ENCODE peak calls at places on chromosome 16, in nine cellular contexts. One of them, this sample, is unnamed.

GRCh38 chr16:1413684-1414531 is 596 bp downstream of the UNKL start:
- DNase-seq in heart right ventricle: no peak
- DNase-seq in right lobe of liver: no peak
- DNase-seq in suprapubic skin: no peak
- DNase-seq in pancreas: peak; percentile 83
- DNase-seq in CD4-positive, CD25-positive, alpha-beta regulatory T cell: peak; percentile 44
- DNase-seq in CD4-positive, alpha-beta memory T cell: peak; percentile 59
- DNase-seq in OCI-LY7: peak; percentile 81
- DNase-seq in lung: peak; percentile 55
- DNase-seq in this sample: no peak

GRCh38 chr16:61957075-61957474 is 79.2 kb downstream of the CDH8 start:
- DNase-seq in heart right ventricle: no peak
- DNase-seq in right lobe of liver: no peak
- DNase-seq in suprapubic skin: no peak
- DNase-seq in pancreas: no peak
- DNase-seq in CD4-positive, CD25-positive, alpha-beta regulatory T cell: no peak
- DNase-seq in CD4-positive, alpha-beta memory T cell: no peak
- DNase-seq in OCI-LY7: no peak
- DNase-seq in lung: no peak
- DNase-seq in this sample: no peak

GRCh38 chr16:67528870-67529638 is 425 bp downstream of the RIPOR1 start:
- DNase-seq in heart right ventricle: peak; percentile 53
- DNase-seq in right lobe of liver: peak; percentile 73
- DNase-seq in suprapubic skin: peak; percentile 80
- DNase-seq in pancreas: peak; percentile 77
- DNase-seq in CD4-positive, CD25-positive, alpha-beta regulatory T cell: no peak
- DNase-seq in CD4-positive, alpha-beta memory T cell: no peak
- DNase-seq in OCI-LY7: peak; percentile 17
- DNase-seq in lung: no peak
- DNase-seq in this sample: peak; percentile 68

GRCh38 chr16:54952195-54952594 is 21.5 kb downstream of the IRX5 start:
- DNase-seq in heart right ventricle: no peak
- DNase-seq in right lobe of liver: no peak
- DNase-seq in suprapubic skin: no peak
- DNase-seq in pancreas: no peak
- DNase-seq in CD4-positive, CD25-positive, alpha-beta regulatory T cell: no peak
- DNase-seq in CD4-positive, alpha-beta memory T cell: no peak
- DNase-seq in OCI-LY7: no peak
- DNase-seq in lung: no peak
- DNase-seq in this sample: no peak

GRCh38 chr16:80006175-80006895 is 405.8 kb upstream of the MAF start:
- DNase-seq in heart right ventricle: peak; percentile 32
- DNase-seq in right lobe of liver: no peak
- DNase-seq in suprapubic skin: no peak
- DNase-seq in pancreas: no peak
- DNase-seq in CD4-positive, CD25-positive, alpha-beta regulatory T cell: no peak
- DNase-seq in CD4-positive, alpha-beta memory T cell: no peak
- DNase-seq in OCI-LY7: no peak
- DNase-seq in lung: no peak
- DNase-seq in this sample: peak; percentile 95

GRCh38 chr16:3065069-3065741 is at the start of gene IL32:
- DNase-seq in heart right ventricle: peak; percentile 88
- DNase-seq in right lobe of liver: peak; percentile 88
- DNase-seq in suprapubic skin: no peak
- DNase-seq in pancreas: peak; percentile 82
- DNase-seq in CD4-positive, CD25-positive, alpha-beta regulatory T cell: peak; percentile 65
- DNase-seq in CD4-positive, alpha-beta memory T cell: peak; percentile 72
- DNase-seq in OCI-LY7: no peak
- DNase-seq in lung: peak; percentile 70
- DNase-seq in this sample: peak; percentile 92

GRCh38 chr16:22206847-22207714 is 1.0 kb downstream of the EEF2K start:
- DNase-seq in heart right ventricle: peak; percentile 89
- DNase-seq in right lobe of liver: peak; percentile 88
- DNase-seq in suprapubic skin: peak; percentile 95
- DNase-seq in pancreas: peak; percentile 87
- DNase-seq in CD4-positive, CD25-positive, alpha-beta regulatory T cell: peak; percentile 33
- DNase-seq in CD4-positive, alpha-beta memory T cell: peak; percentile 54
- DNase-seq in OCI-LY7: peak; percentile 65
- DNase-seq in lung: peak; percentile 82
- DNase-seq in this sample: no peak

GRCh38 chr16:20660325-20660724 is 37.2 kb downstream of the ACSM1 start:
- DNase-seq in heart right ventricle: no peak
- DNase-seq in right lobe of liver: no peak
- DNase-seq in suprapubic skin: no peak
- DNase-seq in pancreas: no peak
- DNase-seq in CD4-positive, CD25-positive, alpha-beta regulatory T cell: no peak
- DNase-seq in CD4-positive, alpha-beta memory T cell: no peak
- DNase-seq in OCI-LY7: no peak
- DNase-seq in lung: no peak
- DNase-seq in this sample: no peak

GRCh38 chr16:69496376-69496775 is 69.4 kb upstream of the NFAT5 start:
- DNase-seq in heart right ventricle: no peak
- DNase-seq in right lobe of liver: no peak
- DNase-seq in suprapubic skin: no peak
- DNase-seq in pancreas: no peak
- DNase-seq in CD4-positive, CD25-positive, alpha-beta regulatory T cell: no peak
- DNase-seq in CD4-positive, alpha-beta memory T cell: no peak
- DNase-seq in OCI-LY7: no peak
- DNase-seq in lung: no peak
- DNase-seq in this sample: no peak

GRCh38 chr16:23771642-23772041 is 16.8 kb downstream of the CHP2 start:
- DNase-seq in heart right ventricle: no peak
- DNase-seq in right lobe of liver: no peak
- DNase-seq in suprapubic skin: no peak
- DNase-seq in pancreas: no peak
- DNase-seq in CD4-positive, CD25-positive, alpha-beta regulatory T cell: no peak
- DNase-seq in CD4-positive, alpha-beta memory T cell: no peak
- DNase-seq in OCI-LY7: no peak
- DNase-seq in lung: no peak
- DNase-seq in this sample: no peak

GRCh38 chr16:77191259-77191969 is 424 bp downstream of the MON1B start:
- DNase-seq in heart right ventricle: peak; percentile 29
- DNase-seq in right lobe of liver: no peak
- DNase-seq in suprapubic skin: no peak
- DNase-seq in pancreas: peak; percentile 71
- DNase-seq in CD4-positive, CD25-positive, alpha-beta regulatory T cell: no peak
- DNase-seq in CD4-positive, alpha-beta memory T cell: no peak
- DNase-seq in OCI-LY7: peak; percentile 49
- DNase-seq in lung: peak; percentile 46
- DNase-seq in this sample: no peak

GRCh38 chr16:14378131-14378551 is 251.9 kb downstream of the PARN start:
- DNase-seq in heart right ventricle: no peak
- DNase-seq in right lobe of liver: no peak
- DNase-seq in suprapubic skin: no peak
- DNase-seq in pancreas: no peak
- DNase-seq in CD4-positive, CD25-positive, alpha-beta regulatory T cell: no peak
- DNase-seq in CD4-positive, alpha-beta memory T cell: no peak
- DNase-seq in OCI-LY7: no peak
- DNase-seq in lung: no peak
- DNase-seq in this sample: no peak

GRCh38 chr16:85903576-85903975 is 4.6 kb downstream of the IRF8 start:
- DNase-seq in heart right ventricle: no peak
- DNase-seq in right lobe of liver: no peak
- DNase-seq in suprapubic skin: no peak
- DNase-seq in pancreas: no peak
- DNase-seq in CD4-positive, CD25-positive, alpha-beta regulatory T cell: no peak
- DNase-seq in CD4-positive, alpha-beta memory T cell: no peak
- DNase-seq in OCI-LY7: peak; percentile 77
- DNase-seq in lung: no peak
- DNase-seq in this sample: no peak
- H3K4me3 ChIP-seq in heart right ventricle: no peak overlapping the region
- H3K4me3 ChIP-seq in right lobe of liver: no peak overlapping the region
- H3K4me3 ChIP-seq in suprapubic skin: no peak overlapping the region
- H3K4me3 ChIP-seq in pancreas: no peak overlapping the region
- H3K4me3 ChIP-seq in CD4-positive, CD25-positive, alpha-beta regulatory T cell: peak overlapping the region; percentile 53
- H3K4me3 ChIP-seq in CD4-positive, alpha-beta memory T cell: no peak overlapping the region
- H3K4me3 ChIP-seq in OCI-LY7: peak overlapping the region; percentile 96
- H3K4me3 ChIP-seq in lung: no peak overlapping the region
- H3K4me3 ChIP-seq in this sample: no peak overlapping the region

DNA sequence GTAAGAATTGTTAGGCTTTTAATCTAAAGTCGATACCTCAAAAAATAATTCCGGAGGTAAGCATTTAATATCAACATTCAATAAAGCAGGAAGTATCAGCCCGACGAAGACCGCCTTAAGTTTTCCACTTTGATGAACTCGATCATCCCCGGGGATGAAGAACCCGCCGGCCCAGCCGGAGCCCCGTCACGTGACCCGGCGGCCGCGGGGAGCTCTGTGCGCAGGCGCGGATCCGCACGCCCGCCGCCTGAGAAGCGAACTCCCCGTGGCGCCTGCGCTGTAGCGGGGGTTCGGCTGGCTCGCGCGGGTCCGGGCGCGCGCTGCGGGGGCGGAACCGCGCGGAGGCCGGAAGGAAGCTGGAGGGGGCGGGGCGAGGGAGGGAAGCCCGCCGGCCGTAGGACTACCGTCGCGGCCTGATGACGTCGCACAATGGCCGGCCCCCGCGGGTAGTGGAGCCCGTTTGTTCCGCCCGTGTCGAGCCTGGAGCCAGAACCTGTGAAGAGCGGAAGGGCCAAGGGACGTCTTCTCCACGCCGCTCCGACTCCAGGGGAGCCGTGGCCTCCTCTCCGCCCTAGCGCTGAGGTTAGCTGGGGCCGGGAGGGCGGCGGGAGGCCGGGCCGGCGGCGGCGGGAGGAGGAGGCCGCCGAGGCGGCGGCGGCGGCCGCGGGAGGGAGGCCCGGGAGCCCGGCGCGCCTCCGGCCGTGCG is at the start of gene ZC3H18:
- DNase-seq in heart right ventricle: peak; percentile 97
- DNase-seq in right lobe of liver: peak; percentile 98
- DNase-seq in suprapubic skin: peak; percentile 96
- DNase-seq in pancreas: peak; percentile 100
- DNase-seq in CD4-positive, CD25-positive, alpha-beta regulatory T cell: peak; percentile 97
- DNase-seq in CD4-positive, alpha-beta memory T cell: peak; percentile 96
- DNase-seq in OCI-LY7: peak; percentile 98
- DNase-seq in lung: peak; percentile 95
- DNase-seq in this sample: peak; percentile 95
- H3K27ac ChIP-seq in heart right ventricle: peak within 1 kb of the TSS; percentile 80
- H3K27ac ChIP-seq in right lobe of liver: peak within 1 kb of the TSS; percentile 53
- H3K27ac ChIP-seq in suprapubic skin: peak within 1 kb of the TSS; percentile 87
- H3K27ac ChIP-seq in pancreas: peak within 1 kb of the TSS; percentile 62
- H3K27ac ChIP-seq in CD4-positive, CD25-positive, alpha-beta regulatory T cell: peak within 1 kb of the TSS; percentile 82
- H3K27ac ChIP-seq in CD4-positive, alpha-beta memory T cell: peak within 1 kb of the TSS; percentile 76
- H3K27ac ChIP-seq in OCI-LY7: peak within 1 kb of the TSS; percentile 48
- H3K27ac ChIP-seq in lung: peak within 1 kb of the TSS; percentile 68
- H3K27ac ChIP-seq in this sample: peak within 1 kb of the TSS; percentile 46

GRCh38 chr16:27319257-27319965 is 5.6 kb downstream of the IL4R start:
- DNase-seq in heart right ventricle: no peak
- DNase-seq in right lobe of liver: no peak
- DNase-seq in suprapubic skin: peak; percentile 41
- DNase-seq in pancreas: peak; percentile 12
- DNase-seq in CD4-positive, CD25-positive, alpha-beta regulatory T cell: no peak
- DNase-seq in CD4-positive, alpha-beta memory T cell: no peak
- DNase-seq in OCI-LY7: no peak
- DNase-seq in lung: no peak
- DNase-seq in this sample: no peak
- H3K4me1 ChIP-seq in heart right ventricle: peaks cover 18% of the 10 kb centered on the region
- H3K4me1 ChIP-seq in right lobe of liver: no peaks in the 10 kb centered on the region
- H3K4me1 ChIP-seq in suprapubic skin: peaks cover 85% of the 10 kb centered on the region
- H3K4me1 ChIP-seq in pancreas: no peaks in the 10 kb centered on the region
- H3K4me1 ChIP-seq in CD4-positive, CD25-positive, alpha-beta regulatory T cell: peaks cover 75% of the 10 kb centered on the region
- H3K4me1 ChIP-seq in CD4-positive, alpha-beta memory T cell: peaks cover 88% of the 10 kb centered on the region
- H3K4me1 ChIP-seq in OCI-LY7: peaks cover 47% of the 10 kb centered on the region
- H3K4me1 ChIP-seq in lung: peaks cover 39% of the 10 kb centered on the region
- H3K4me1 ChIP-seq in this sample: peaks cover 6% of the 10 kb centered on the region

GRCh38 chr16:6803171-6803570 is 529.5 kb upstream of the RBFOX1 start:
- DNase-seq in heart right ventricle: no peak
- DNase-seq in right lobe of liver: no peak
- DNase-seq in suprapubic skin: no peak
- DNase-seq in pancreas: no peak
- DNase-seq in CD4-positive, CD25-positive, alpha-beta regulatory T cell: no peak
- DNase-seq in CD4-positive, alpha-beta memory T cell: no peak
- DNase-seq in OCI-LY7: no peak
- DNase-seq in lung: no peak
- DNase-seq in this sample: no peak
- H3K4me3 ChIP-seq in heart right ventricle: no peak overlapping the region
- H3K4me3 ChIP-seq in right lobe of liver: no peak overlapping the region
- H3K4me3 ChIP-seq in suprapubic skin: no peak overlapping the region
- H3K4me3 ChIP-seq in pancreas: no peak overlapping the region
- H3K4me3 ChIP-seq in CD4-positive, CD25-positive, alpha-beta regulatory T cell: no peak overlapping the region
- H3K4me3 ChIP-seq in CD4-positive, alpha-beta memory T cell: no peak overlapping the region
- H3K4me3 ChIP-seq in OCI-LY7: no peak overlapping the region
- H3K4me3 ChIP-seq in lung: no peak overlapping the region
- H3K4me3 ChIP-seq in this sample: no peak overlapping the region

GRCh38 chr16:53717577-53717976 is 13.6 kb downstream of the FTO start:
- DNase-seq in heart right ventricle: no peak
- DNase-seq in right lobe of liver: no peak
- DNase-seq in suprapubic skin: no peak
- DNase-seq in pancreas: no peak
- DNase-seq in CD4-positive, CD25-positive, alpha-beta regulatory T cell: no peak
- DNase-seq in CD4-positive, alpha-beta memory T cell: no peak
- DNase-seq in OCI-LY7: no peak
- DNase-seq in lung: no peak
- DNase-seq in this sample: no peak

GRCh38 chr16:53713403-53714013 is 9.6 kb downstream of the FTO start:
- DNase-seq in heart right ventricle: no peak
- DNase-seq in right lobe of liver: no peak
- DNase-seq in suprapubic skin: no peak
- DNase-seq in pancreas: no peak
- DNase-seq in CD4-positive, CD25-positive, alpha-beta regulatory T cell: no peak
- DNase-seq in CD4-positive, alpha-beta memory T cell: no peak
- DNase-seq in OCI-LY7: no peak
- DNase-seq in lung: no peak
- DNase-seq in this sample: no peak

GRCh38 chr16:53712065-53712464 is 8.1 kb downstream of the FTO start:
- DNase-seq in heart right ventricle: no peak
- DNase-seq in right lobe of liver: no peak
- DNase-seq in suprapubic skin: no peak
- DNase-seq in pancreas: no peak
- DNase-seq in CD4-positive, CD25-positive, alpha-beta regulatory T cell: no peak
- DNase-seq in CD4-positive, alpha-beta memory T cell: no peak
- DNase-seq in OCI-LY7: no peak
- DNase-seq in lung: no peak
- DNase-seq in this sample: no peak

GRCh38 chr16:53711390-53711789 is 7.4 kb downstream of the FTO start:
- DNase-seq in heart right ventricle: no peak
- DNase-seq in right lobe of liver: no peak
- DNase-seq in suprapubic skin: no peak
- DNase-seq in pancreas: no peak
- DNase-seq in CD4-positive, CD25-positive, alpha-beta regulatory T cell: no peak
- DNase-seq in CD4-positive, alpha-beta memory T cell: no peak
- DNase-seq in OCI-LY7: no peak
- DNase-seq in lung: no peak
- DNase-seq in this sample: no peak

GRCh38 chr16:53714080-53715050 is 10.4 kb downstream of the FTO start:
- DNase-seq in heart right ventricle: no peak
- DNase-seq in right lobe of liver: no peak
- DNase-seq in suprapubic skin: peak; percentile 70
- DNase-seq in pancreas: no peak
- DNase-seq in CD4-positive, CD25-positive, alpha-beta regulatory T cell: no peak
- DNase-seq in CD4-positive, alpha-beta memory T cell: no peak
- DNase-seq in OCI-LY7: no peak
- DNase-seq in lung: no peak
- DNase-seq in this sample: no peak
- H3K27ac ChIP-seq in heart right ventricle: no peak overlapping the region
- H3K27ac ChIP-seq in right lobe of liver: no peak overlapping the region
- H3K27ac ChIP-seq in suprapubic skin: peak overlapping the region; percentile 45
- H3K27ac ChIP-seq in pancreas: no peak overlapping the region
- H3K27ac ChIP-seq in CD4-positive, CD25-positive, alpha-beta regulatory T cell: no peak overlapping the region
- H3K27ac ChIP-seq in CD4-positive, alpha-beta memory T cell: no peak overlapping the region
- H3K27ac ChIP-seq in OCI-LY7: no peak overlapping the region
- H3K27ac ChIP-seq in lung: no peak overlapping the region
- H3K27ac ChIP-seq in this sample: no peak overlapping the region

This sample was measured in SJSA1.